ENCODE peak calls at places on chromosomes 2 and 18, in four cellular contexts. D is PC-9, E is H9, M is fibroblast of lung. Z is an unnamed sample.

GRCh38 chr18:55430026-55430425 is 158.0 kb downstream of the TCF4 start:
- DNase-seq in D (no peak), E (no peak), M (peak), Z (no peak)

GRCh38 chr2:127014630-127015029 is 92.3 kb downstream of the BIN1 start:
- DNase-seq in D (peak), E (no peak), M (peak), Z (peak)

GRCh38 chr18:22363867-22364463 is 53.8 kb downstream of the CTAGE1 start:
- DNase-seq in D (no peak), E (no peak), M (peak), Z (peak)

GRCh38 chr18:31546476-31546875 is 45.2 kb upstream of the TTR start:
- DNase-seq in D (no peak), E (no peak), M (peak), Z (no peak)

GRCh38 chr2:1758774-1759610 is 14.7 kb upstream of the PXDN start:
- DNase-seq in D (peak), E (no peak), M (no peak), Z (no peak)

GRCh38 chr18:2994603-2995432 is 18.1 kb downstream of the LPIN2 start:
- DNase-seq in D (no peak), E (no peak), M (no peak), Z (no peak)

GRCh38 chr2:8247905-8248622 is 433.8 kb upstream of the ID2 start:
- DNase-seq in D (no peak), E (peak), M (peak), Z (peak)

GRCh38 chr2:147628971-147629421 is 215.8 kb upstream of the ACVR2A start:
- DNase-seq in D (no peak), E (no peak), M (peak), Z (no peak)

GRCh38 chr2:201260302-201260800 is at the start of gene CASP8:
- DNase-seq in D (peak), E (no peak), M (peak), Z (peak)

GRCh38 chr2:99974275-99974674 is 168.1 kb downstream of the AFF3 start:
- DNase-seq in D (no peak), E (no peak), M (peak), Z (peak)

GRCh38 chr2:24870891-24871705 is 48.9 kb downstream of the ADCY3 start:
- DNase-seq in D (no peak), E (no peak), M (no peak), Z (no peak)

GRCh38 chr2:190766174-190766572 is 114.4 kb upstream of the GLS start:
- DNase-seq in D (no peak), E (no peak), M (no peak), Z (no peak)

GRCh38 chr2:203238329-203238710 is 498 bp upstream of the CYP20A1 start:
- DNase-seq in D (no peak), E (no peak), M (no peak), Z (no peak)

GRCh38 chr2:152924219-152924618 is 205.8 kb downstream of the ARL6IP6 start:
- DNase-seq in D (no peak), E (no peak), M (no peak), Z (no peak)

GRCh38 chr2:231922945-231923344 is 3.3 kb downstream of the NPPC start:
- DNase-seq in D (no peak), E (no peak), M (no peak), Z (no peak)

GRCh38 chr2:177242136-177242987 is 22.2 kb downstream of the NFE2L2 start:
- DNase-seq in D (peak), E (no peak), M (peak), Z (peak)

GRCh38 chr18:2961828-2962227 is 51.1 kb downstream of the LPIN2 start:
- DNase-seq in D (no peak), E (no peak), M (peak), Z (peak)

GRCh38 chr2:69816923-69817542 is 12.4 kb upstream of the GMCL1 start:
- DNase-seq in D (peak), E (peak), M (peak), Z (peak)

GRCh38 chr2:160411167-160411566 is 82.4 kb downstream of the RBMS1 start:
- DNase-seq in D (peak), E (no peak), M (peak), Z (peak)

GRCh38 chr2:9236867-9237266 is 30.3 kb downstream of the ASAP2 start:
- DNase-seq in D (no peak), E (no peak), M (no peak), Z (no peak)

GRCh38 chr18:48228841-48229240 is 180.3 kb downstream of the ZBTB7C start:
- DNase-seq in D (no peak), E (no peak), M (no peak), Z (no peak)

GRCh38 chr18:48229445-48230052 is 179.6 kb downstream of the ZBTB7C start:
- DNase-seq in D (no peak), E (no peak), M (no peak), Z (no peak)

GRCh38 chr18:48228301-48228715 is 180.9 kb downstream of the ZBTB7C start:
- DNase-seq in D (peak), E (no peak), M (no peak), Z (no peak)

GRCh38 chr18:48226401-48226800 is 182.8 kb downstream of the ZBTB7C start:
- DNase-seq in D (peak), E (no peak), M (no peak), Z (no peak)

DNA sequence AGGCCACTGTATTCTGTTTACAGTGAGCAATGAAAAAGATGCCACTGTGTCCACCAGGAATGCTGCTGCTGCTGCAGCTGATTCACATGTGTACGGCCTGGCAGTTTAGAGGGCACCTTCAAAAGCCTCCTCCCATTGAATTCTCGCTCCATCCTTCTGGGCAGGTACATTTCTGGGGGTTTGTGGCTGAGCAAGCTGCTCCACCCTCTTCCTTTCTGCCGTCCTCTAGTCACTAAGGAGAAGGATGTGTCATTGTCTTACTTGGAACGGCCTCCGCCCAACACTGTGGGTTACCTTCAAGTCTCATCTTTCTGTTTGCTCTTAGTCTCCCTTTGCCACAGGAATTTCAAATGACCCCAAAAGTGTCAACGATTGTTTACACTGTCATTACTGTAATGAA is 182.0 kb downstream of the ZBTB7C start:
- DNase-seq in D (peak), E (no peak), M (no peak), Z (no peak)
- H3K4me2 ChIP-seq in D (peak), E (no peak), M (no peak), Z (no peak)

GRCh38 chr2:38605298-38605830 is 2.6 kb upstream of the HNRNPLL start:
- DNase-seq in D (no peak), E (no peak), M (no peak), Z (no peak)
- H3K4me2 ChIP-seq in D (no peak), E (no peak), M (no peak), Z (no peak)

GRCh38 chr2:64015898-64016297 is 3.3 kb downstream of the VPS54 start:
- DNase-seq in D (no peak), E (no peak), M (no peak), Z (no peak)

GRCh38 chr2:64013053-64013452 is 6.2 kb downstream of the VPS54 start:
- DNase-seq in D (no peak), E (no peak), M (no peak), Z (no peak)

GRCh38 chr2:64015386-64015785 is 3.8 kb downstream of the VPS54 start:
- DNase-seq in D (no peak), E (no peak), M (no peak), Z (no peak)

GRCh38 chr2:64012115-64012514 is 7.1 kb downstream of the VPS54 start:
- DNase-seq in D (no peak), E (no peak), M (no peak), Z (no peak)

GRCh38 chr2:64014628-64015027 is 4.6 kb downstream of the VPS54 start:
- DNase-seq in D (no peak), E (no peak), M (no peak), Z (no peak)
- H3K4me2 ChIP-seq in D (no peak), E (no peak), M (no peak), Z (no peak)

GRCh38 chr2:120175000-120175581 is 48.1 kb downstream of the TMEM185B start:
- DNase-seq in D (peak), E (no peak), M (peak), Z (peak)
- H3K4me2 ChIP-seq in D (no peak), E (no peak), M (peak), Z (no peak)

GRCh38 chr2:171139860-171140259 is 20.8 kb downstream of the TLK1 start:
- DNase-seq in D (no peak), E (peak), M (no peak), Z (no peak)
- H3K4me2 ChIP-seq in D (no peak), E (no peak), M (no peak), Z (no peak)

DNA sequence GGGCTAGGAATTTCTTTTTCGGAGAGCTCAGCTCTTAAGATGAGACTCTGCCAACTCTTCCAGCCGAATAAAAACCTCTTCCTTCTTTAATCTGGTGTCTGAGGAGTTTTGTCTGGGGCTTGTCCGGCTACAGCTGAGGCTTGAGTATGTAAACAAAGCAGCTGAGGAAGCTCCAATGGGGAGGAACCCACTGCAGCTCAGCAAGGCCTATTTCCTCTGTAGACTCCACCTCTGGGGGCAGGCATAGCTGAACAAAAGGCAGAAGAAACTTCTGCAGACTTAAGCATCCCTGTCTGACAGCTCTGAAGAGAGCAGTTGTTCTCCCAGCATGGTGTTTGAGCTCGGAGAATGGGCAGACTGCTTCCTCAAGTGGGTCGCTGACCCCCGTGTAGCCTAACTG is 838.7 kb downstream of the CCDC85A start:
- DNase-seq in D (no peak), E (peak), M (peak), Z (peak)
- H3K4me2 ChIP-seq in D (no peak), E (no peak), M (no peak), Z (no peak)